ENCODE peak calls at places on chromosomes 5 and 9, in five cellular contexts. One of them, this sample, is unnamed.

GRCh38 chr9:136995772-136996308 is 528 bp downstream of the CLIC3 start:
- DNase-seq in kidney epithelial cell: no peak
- DNase-seq in prostate gland: no peak
- DNase-seq in brain microvascular endothelial cell: no peak
- DNase-seq in A549: no peak
- DNase-seq in this sample: no peak

GRCh38 chr9:83681490-83681889 is 26.3 kb downstream of the UBQLN1 start:
- DNase-seq in kidney epithelial cell: no peak
- DNase-seq in prostate gland: no peak
- DNase-seq in brain microvascular endothelial cell: no peak
- DNase-seq in A549: no peak
- DNase-seq in this sample: no peak

GRCh38 chr5:61000887-61001286 is 55.9 kb downstream of the NDUFAF2 start:
- DNase-seq in kidney epithelial cell: no peak
- DNase-seq in prostate gland: no peak
- DNase-seq in brain microvascular endothelial cell: no peak
- DNase-seq in A549: no peak
- DNase-seq in this sample: no peak

GRCh38 chr9:4012446-4012845 is 287.4 kb downstream of the GLIS3 start:
- DNase-seq in kidney epithelial cell: no peak
- DNase-seq in prostate gland: no peak
- DNase-seq in brain microvascular endothelial cell: peak
- DNase-seq in A549: no peak
- DNase-seq in this sample: no peak

GRCh38 chr9:36092509-36093215 is 43.9 kb upstream of the GLIPR2 start:
- DNase-seq in kidney epithelial cell: no peak
- DNase-seq in prostate gland: no peak
- DNase-seq in brain microvascular endothelial cell: peak
- DNase-seq in A549: no peak
- DNase-seq in this sample: no peak

GRCh38 chr5:134252671-134253070 is 26.8 kb upstream of the PPP2CA start:
- DNase-seq in kidney epithelial cell: peak
- DNase-seq in prostate gland: no peak
- DNase-seq in brain microvascular endothelial cell: peak
- DNase-seq in A549: peak
- DNase-seq in this sample: peak

GRCh38 chr5:178363501-178364325 is 131.1 kb upstream of the PHYKPL start:
- DNase-seq in kidney epithelial cell: no peak
- DNase-seq in prostate gland: no peak
- DNase-seq in brain microvascular endothelial cell: no peak
- DNase-seq in A549: no peak
- DNase-seq in this sample: no peak

GRCh38 chr9:83458530-83458929 is 79.7 kb downstream of the FRMD3 start:
- DNase-seq in kidney epithelial cell: no peak
- DNase-seq in prostate gland: no peak
- DNase-seq in brain microvascular endothelial cell: no peak
- DNase-seq in A549: no peak
- DNase-seq in this sample: no peak

GRCh38 chr9:109251776-109252106 is 69.1 kb downstream of the EPB41L4B start:
- DNase-seq in kidney epithelial cell: no peak
- DNase-seq in prostate gland: no peak
- DNase-seq in brain microvascular endothelial cell: no peak
- DNase-seq in A549: no peak
- DNase-seq in this sample: no peak

GRCh38 chr5:108617467-108618435 is 129.9 kb upstream of the FER start:
- DNase-seq in kidney epithelial cell: no peak
- DNase-seq in prostate gland: no peak
- DNase-seq in brain microvascular endothelial cell: no peak
- DNase-seq in A549: no peak
- DNase-seq in this sample: no peak

DNA sequence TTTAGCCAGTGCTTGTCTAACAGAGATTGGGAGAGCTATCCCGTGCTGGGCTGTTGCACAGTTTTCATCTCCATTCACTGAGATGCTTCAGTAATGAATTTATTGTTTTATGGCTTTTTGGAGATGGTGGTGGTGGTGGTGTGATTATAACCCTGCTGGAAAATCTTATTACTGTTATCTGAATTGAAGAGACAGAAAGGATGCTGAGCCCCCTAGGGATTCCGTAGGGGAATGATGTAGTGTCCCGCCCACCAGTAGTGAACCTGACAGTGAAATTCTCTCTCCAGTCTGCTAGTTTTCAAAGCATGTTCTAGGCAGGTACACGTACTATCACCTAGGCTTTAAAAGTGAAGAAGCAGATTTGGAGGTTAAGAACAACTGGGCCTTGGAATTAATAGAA is 1.9 kb downstream of the RAI14 start:
- DNase-seq in kidney epithelial cell: no peak
- DNase-seq in prostate gland: no peak
- DNase-seq in brain microvascular endothelial cell: peak
- DNase-seq in A549: peak
- DNase-seq in this sample: no peak
- H3K4me3 ChIP-seq in kidney epithelial cell: peak
- H3K4me3 ChIP-seq in prostate gland: no peak
- H3K4me3 ChIP-seq in brain microvascular endothelial cell: peak
- H3K4me3 ChIP-seq in A549: peak
- H3K4me3 ChIP-seq in this sample: peak

DNA sequence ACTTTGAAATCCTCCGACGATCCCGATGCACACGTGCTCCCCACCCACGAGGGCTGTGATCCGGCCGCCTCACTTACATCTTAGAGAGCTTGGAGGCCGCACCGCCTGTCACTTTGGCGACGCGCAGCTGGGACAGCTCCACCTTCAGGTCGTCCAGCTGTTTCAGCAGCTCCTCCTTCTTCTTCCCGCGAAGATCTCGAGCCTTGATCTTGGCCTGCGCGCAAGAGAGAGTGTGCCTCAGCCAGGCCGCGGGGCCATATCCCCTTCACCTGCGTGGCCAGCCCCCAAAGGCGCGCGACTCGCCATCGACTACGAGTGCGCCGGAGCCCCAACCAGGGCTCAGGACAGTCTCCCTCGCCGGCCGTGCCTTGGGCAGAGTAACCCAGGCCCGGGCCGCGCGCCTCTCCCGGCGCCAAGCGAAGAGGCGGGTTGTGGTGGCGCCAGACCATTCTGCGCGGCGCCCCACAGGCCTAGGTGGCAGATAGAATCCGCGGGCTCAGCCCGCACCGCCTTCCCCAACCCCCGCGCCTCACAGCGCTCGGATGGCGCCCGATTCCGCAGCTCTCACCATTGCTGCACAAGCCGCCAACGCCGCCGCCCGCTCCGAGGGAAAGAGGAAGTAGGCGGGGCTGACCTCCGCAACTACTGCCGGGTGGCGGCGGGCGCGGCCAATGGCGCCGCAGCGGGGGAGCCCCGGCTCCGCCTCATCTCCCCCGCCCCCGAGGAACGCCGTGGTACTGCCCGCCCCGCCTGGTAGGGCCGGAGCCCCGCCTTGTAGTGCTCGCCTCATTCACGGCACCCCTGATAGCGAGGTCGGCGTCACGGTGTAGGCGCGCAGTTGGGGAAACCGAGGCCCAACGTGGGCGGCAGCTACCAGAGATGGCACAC is at the start of the genes ARPC5L and RPL35:
- DNase-seq in kidney epithelial cell: peak
- DNase-seq in prostate gland: peak
- DNase-seq in brain microvascular endothelial cell: peak
- DNase-seq in A549: peak
- DNase-seq in this sample: no peak
- TF ChIP-seq CTCF in kidney epithelial cell: peak
- TF ChIP-seq CTCF in prostate gland: peak
- TF ChIP-seq CTCF in brain microvascular endothelial cell: no peak
- TF ChIP-seq CTCF in A549: no peak
- TF ChIP-seq CTCF in this sample: peak

GRCh38 chr5:80866372-80866771 is 93.8 kb upstream of the RASGRF2 start:
- DNase-seq in kidney epithelial cell: no peak
- DNase-seq in prostate gland: no peak
- DNase-seq in brain microvascular endothelial cell: no peak
- DNase-seq in A549: no peak
- DNase-seq in this sample: no peak

GRCh38 chr5:80874162-80874561 is 86.0 kb upstream of the RASGRF2 start:
- DNase-seq in kidney epithelial cell: no peak
- DNase-seq in prostate gland: no peak
- DNase-seq in brain microvascular endothelial cell: no peak
- DNase-seq in A549: no peak
- DNase-seq in this sample: no peak

GRCh38 chr5:80871541-80871961 is 88.6 kb upstream of the RASGRF2 start:
- DNase-seq in kidney epithelial cell: peak
- DNase-seq in prostate gland: no peak
- DNase-seq in brain microvascular endothelial cell: peak
- DNase-seq in A549: peak
- DNase-seq in this sample: no peak

GRCh38 chr5:80867233-80867632 is 92.9 kb upstream of the RASGRF2 start:
- DNase-seq in kidney epithelial cell: no peak
- DNase-seq in prostate gland: no peak
- DNase-seq in brain microvascular endothelial cell: no peak
- DNase-seq in A549: no peak
- DNase-seq in this sample: no peak

DNA sequence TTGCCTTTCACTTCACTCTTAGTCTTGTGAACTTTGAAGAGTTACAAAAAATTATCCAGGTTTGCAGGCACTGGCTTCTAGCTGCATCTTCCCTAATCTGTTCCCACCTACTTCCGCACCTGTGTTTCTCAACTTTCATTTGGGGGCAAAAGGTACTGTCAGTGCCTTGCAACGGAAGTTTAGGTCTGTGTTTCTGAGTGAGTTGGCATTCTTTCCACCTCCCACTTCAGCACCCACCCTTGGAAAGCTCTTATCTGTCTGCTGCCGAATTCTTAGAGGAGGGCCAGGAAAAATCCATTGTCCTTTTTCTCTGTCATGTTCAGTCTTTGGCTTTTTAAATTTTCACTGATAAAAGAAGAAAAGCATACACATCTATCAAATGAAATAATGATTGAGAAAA is 89.7 kb upstream of the RASGRF2 start:
- DNase-seq in kidney epithelial cell: no peak
- DNase-seq in prostate gland: no peak
- DNase-seq in brain microvascular endothelial cell: no peak
- DNase-seq in A549: no peak
- DNase-seq in this sample: no peak
- H3K4me3 ChIP-seq in kidney epithelial cell: no peak
- H3K4me3 ChIP-seq in prostate gland: no peak
- H3K4me3 ChIP-seq in brain microvascular endothelial cell: no peak
- H3K4me3 ChIP-seq in A549: no peak
- H3K4me3 ChIP-seq in this sample: no peak

DNA sequence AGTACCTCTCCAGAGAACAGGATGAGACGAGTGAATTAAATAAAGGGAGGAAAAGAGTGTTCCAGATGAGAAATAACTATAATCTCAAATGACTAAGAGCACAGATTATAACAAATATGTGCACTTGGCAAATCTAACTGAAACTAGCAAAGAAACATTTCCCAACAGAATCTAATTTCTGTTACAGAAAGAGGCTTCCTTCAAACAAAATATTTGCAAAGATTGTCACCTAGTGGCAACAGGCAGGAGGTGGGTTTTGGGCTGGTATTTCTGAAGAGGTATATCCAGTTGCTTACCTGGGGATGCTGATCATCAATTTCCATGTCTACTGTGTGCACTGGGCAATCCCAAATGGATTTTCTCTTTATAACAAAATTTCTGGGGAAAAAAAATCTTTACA is 5.6 kb upstream of the SPDL1 start:
- DNase-seq in kidney epithelial cell: no peak
- DNase-seq in prostate gland: no peak
- DNase-seq in brain microvascular endothelial cell: no peak
- DNase-seq in A549: peak
- DNase-seq in this sample: no peak
- TF ChIP-seq CTCF in kidney epithelial cell: peak
- TF ChIP-seq CTCF in prostate gland: no peak
- TF ChIP-seq CTCF in brain microvascular endothelial cell: peak
- TF ChIP-seq CTCF in A549: peak
- TF ChIP-seq CTCF in this sample: peak

DNA sequence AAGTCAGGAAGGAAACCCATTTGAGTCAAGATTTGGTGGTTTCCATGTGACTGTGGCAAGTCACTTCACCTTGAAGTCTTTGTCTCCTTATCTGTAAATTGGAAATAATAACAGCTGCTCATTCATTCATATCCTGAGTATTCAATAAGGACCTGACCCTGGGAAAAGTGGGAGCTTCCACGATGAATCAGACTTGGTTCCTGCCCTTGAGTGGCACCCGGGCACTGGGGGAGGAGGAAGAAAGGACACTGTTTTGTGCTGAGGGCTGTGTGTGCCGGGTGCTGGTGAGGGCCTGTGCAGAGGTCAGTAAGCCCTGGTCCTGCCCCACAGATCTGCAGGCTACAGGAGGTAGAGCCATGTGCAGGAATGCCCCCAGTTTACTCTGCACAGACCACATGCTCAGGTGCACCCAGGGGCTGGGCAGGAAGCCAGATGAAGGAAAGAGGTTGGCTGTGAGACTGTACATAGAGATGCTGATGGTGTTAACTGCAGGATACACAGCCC is 6.8 kb downstream of the NDST1 start:
- DNase-seq in kidney epithelial cell: no peak
- DNase-seq in prostate gland: no peak
- DNase-seq in brain microvascular endothelial cell: peak
- DNase-seq in A549: peak
- DNase-seq in this sample: no peak
- H3K4me3 ChIP-seq in kidney epithelial cell: no peak
- H3K4me3 ChIP-seq in prostate gland: no peak
- H3K4me3 ChIP-seq in brain microvascular endothelial cell: no peak
- H3K4me3 ChIP-seq in A549: no peak
- H3K4me3 ChIP-seq in this sample: no peak